ENCODE peak calls at places on chromosomes 12 and 14, in six cellular contexts. G, Q, B, V, X and E are unnamed samples.

GRCh38 chr14:59187802-59188460 is 536 bp upstream of the DAAM1 start:
- DNase-seq in Q (peak; percentile 46), X (peak; percentile 25), G (peak; percentile 7), V (peak; percentile 81), B (no peak), E (peak; percentile 43)

GRCh38 chr12:78683031-78683430 is 181.5 kb upstream of the SYT1 start:
- DNase-seq in Q (no peak), X (no peak), V (no peak), G (no peak), B (no peak), E (no peak)

GRCh38 chr12:15603461-15604085 is 185.6 kb downstream of the EPS8 start:
- DNase-seq in Q (no peak), V (no peak), G (no peak), X (no peak), B (no peak), E (no peak)

GRCh38 chr14:98926151-98926550 is 345.8 kb downstream of the BCL11B start:
- DNase-seq in V (no peak), B (no peak), Q (peak; percentile 44), G (no peak), X (no peak), E (no peak)

GRCh38 chr12:109553471-109553870 is 19.8 kb downstream of the MMAB start:
- DNase-seq in V (peak; percentile 3), G (peak; percentile 36), Q (no peak), B (no peak), X (no peak), E (no peak)

GRCh38 chr12:31363416-31363809 is 37.5 kb upstream of the SINHCAF start:
- DNase-seq in X (peak; percentile 56), V (no peak), B (no peak), G (no peak), Q (no peak), E (no peak)

GRCh38 chr12:117854339-117855012 is 114.3 kb downstream of the KSR2 start:
- DNase-seq in B (no peak), G (peak; percentile 49), X (peak; percentile 36), Q (no peak), V (peak; percentile 83), E (peak; percentile 9)

GRCh38 chr14:39593339-39593738 is 161.1 kb upstream of the FBXO33 start:
- DNase-seq in X (no peak), B (no peak), G (no peak), Q (no peak), V (no peak), E (no peak)

GRCh38 chr12:2364566-2365165 is 311.9 kb downstream of the CACNA1C start:
- DNase-seq in G (no peak), Q (no peak), V (no peak), B (peak; percentile 20), X (no peak), E (no peak)

GRCh38 chr14:35285168-35285990 is 6.8 kb upstream of the PSMA6 start:
- DNase-seq in B (no peak), V (no peak), G (peak; percentile 21), X (peak; percentile 61), Q (no peak), E (no peak)

GRCh38 chr12:221736-222135 is 7.8 kb upstream of the SLC6A12 start:
- DNase-seq in B (no peak), Q (no peak), G (no peak), V (peak; percentile 15), X (no peak), E (no peak)

GRCh38 chr12:121718653-121719239 is 6.2 kb downstream of the TMEM120B start:
- DNase-seq in Q (no peak), B (no peak), X (peak; percentile 83), G (no peak), V (peak; percentile 21), E (peak; percentile 22)

GRCh38 chr12:3273409-3273853 is 196.3 kb downstream of the TSPAN9 start:
- DNase-seq in Q (no peak), B (no peak), X (no peak), V (no peak), G (peak; percentile 51), E (no peak)

GRCh38 chr14:46048127-46048526 is 603.5 kb downstream of the RPL10L start:
- DNase-seq in Q (no peak), X (no peak), G (peak; percentile 7), B (no peak), V (no peak), E (no peak)